ENCODE peak calls at places on chromosome 2, in ten cellular contexts. A, M, P, V, E, X, Q, I, K and R are unnamed samples.

GRCh38 chr2:49807689-49808088 is 653.4 kb upstream of the FSHR start:
- DNase-seq in A (no peak), M (no peak), P (no peak), V (no peak), E (no peak), X (no peak), Q (no peak), I (no peak), K (no peak), R (no peak)

GRCh38 chr2:65724341-65724740 is 291.9 kb upstream of the SPRED2 start:
- DNase-seq in A (peak; percentile 50), M (no peak), P (no peak), V (no peak), E (no peak), X (no peak), Q (no peak), I (no peak), K (no peak), R (no peak)

GRCh38 chr2:236569593-236569973 is at the start of gene ACKR3:
- DNase-seq in A (peak; percentile 86), M (peak; percentile 62), P (peak; percentile 47), V (peak; percentile 87), E (no peak), X (peak; percentile 92), Q (peak; percentile 82), I (peak; percentile 90), K (peak; percentile 62), R (no peak)

GRCh38 chr2:61510674-61511671 is 27.2 kb downstream of the XPO1 start:
- DNase-seq in A (no peak), M (no peak), P (no peak), V (no peak), E (no peak), X (no peak), Q (no peak), I (no peak), K (no peak), R (no peak)

GRCh38 chr2:42138163-42139016 is 30.8 kb upstream of the EML4 start:
- DNase-seq in A (peak; percentile 74), M (no peak), P (no peak), V (no peak), E (no peak), X (no peak), Q (no peak), I (peak; percentile 56), K (peak; percentile 99), R (peak; percentile 67)

GRCh38 chr2:239160226-239161143 is 240.3 kb downstream of the HDAC4 start:
- DNase-seq in A (no peak), M (no peak), P (no peak), V (peak; percentile 52), E (no peak), X (peak; percentile 28), Q (peak; percentile 41), I (no peak), K (peak; percentile 3), R (no peak)

GRCh38 chr2:149065236-149065635 is 26.7 kb downstream of the LYPD6B start:
- DNase-seq in A (peak; percentile 28), M (no peak), P (no peak), V (no peak), E (no peak), X (no peak), Q (no peak), I (peak; percentile 21), K (peak; percentile 93), R (no peak)

GRCh38 chr2:171957061-171957460 is 34.8 kb downstream of the HAT1 start:
- DNase-seq in A (no peak), M (no peak), P (no peak), V (no peak), E (no peak), X (no peak), Q (no peak), I (no peak), K (peak; percentile 43), R (no peak)

GRCh38 chr2:43024515-43024962 is 201.9 kb downstream of the ZFP36L2 start:
- DNase-seq in A (peak; percentile 31), M (no peak), P (peak; percentile 50), V (peak; percentile 74), E (peak; percentile 9), X (peak; percentile 95), Q (peak; percentile 85), I (peak; percentile 79), K (peak; percentile 69), R (peak; percentile 57)

GRCh38 chr2:762646-763045 is 85.4 kb upstream of the TMEM18 start:
- DNase-seq in A (no peak), M (no peak), P (no peak), V (no peak), E (no peak), X (no peak), Q (no peak), I (no peak), K (no peak), R (no peak)

GRCh38 chr2:214019229-214019972 is 391.5 kb upstream of the VWC2L start:
- DNase-seq in A (peak; percentile 92), M (no peak), P (no peak), V (peak; percentile 49), E (no peak), X (no peak), Q (no peak), I (peak; percentile 93), K (peak; percentile 99), R (peak; percentile 82)

GRCh38 chr2:219464286-219465032 is 29.8 kb downstream of the SPEG start:
- DNase-seq in A (no peak), M (no peak), P (no peak), V (no peak), E (no peak), X (no peak), Q (peak; percentile 76), I (no peak), K (no peak), R (no peak)

GRCh38 chr2:73938761-73939352 is 12.2 kb downstream of the DGUOK start:
- DNase-seq in A (peak; percentile 83), M (no peak), P (no peak), V (no peak), E (no peak), X (no peak), Q (no peak), I (peak; percentile 59), K (peak; percentile 89), R (no peak)

GRCh38 chr2:58620127-58620526 is 379.0 kb upstream of the FANCL start:
- DNase-seq in A (peak; percentile 95), M (no peak), P (no peak), V (no peak), E (no peak), X (no peak), Q (no peak), I (no peak), K (no peak), R (no peak)